ENCODE peak calls at places on chromosomes 11 and 22, in nine cellular contexts. S is NCI-H1694 treated with DMSO at 0.1 percent for 48 hours, T is IMR-90, M is fibroblast of mammary gland, L is lower lobe of right lung, O is HCEC 1CT, C is bronchial epithelial cell, F is posterior cingulate gyrus, B is cardiac fibroblast. W is an unnamed sample.

GRCh38 chr22:47043835-47044721 is 281.6 kb downstream of the TBC1D22A start:
- DNase-seq in S (peak), T (peak), M (peak), L (peak), O (peak), C (no peak), F (no peak), B (peak), W (peak)

GRCh38 chr11:2807276-2807681 is 78.3 kb downstream of the CDKN1C start:
- DNase-seq in S (no peak), T (no peak), M (no peak), L (peak), O (no peak), C (no peak), F (peak), B (peak), W (peak)

GRCh38 chr11:67644472-67645418 is 5.2 kb upstream of the TBX10 start:
- DNase-seq in S (no peak), T (no peak), M (no peak), L (no peak), O (no peak), C (no peak), F (no peak), B (no peak), W (no peak)

GRCh38 chr11:57493507-57494503 is 21.7 kb downstream of the SLC43A1 start:
- DNase-seq in S (no peak), T (peak), M (no peak), L (peak), O (no peak), C (peak), F (no peak), B (peak), W (no peak)

GRCh38 chr11:11594162-11594561 is 27.6 kb downstream of the GALNT18 start:
- DNase-seq in S (no peak), T (peak), M (no peak), L (no peak), O (no peak), C (no peak), F (no peak), B (no peak), W (no peak)

GRCh38 chr11:2813141-2813908 is 72.2 kb downstream of the CDKN1C start:
- DNase-seq in S (no peak), T (peak), M (peak), L (peak), O (no peak), C (no peak), F (no peak), B (peak), W (peak)

GRCh38 chr11:92269021-92269420 is 44.4 kb downstream of the FAT3 start:
- DNase-seq in S (no peak), T (peak), M (peak), L (no peak), O (peak), C (peak), F (no peak), B (peak), W (peak)

GRCh38 chr11:82981852-82982251 is 80.3 kb downstream of the DDIAS start:
- DNase-seq in S (no peak), T (no peak), M (no peak), L (no peak), O (no peak), C (no peak), F (no peak), B (no peak), W (peak)

GRCh38 chr11:75639752-75640151 is 29.1 kb downstream of the MAP6 start:
- DNase-seq in S (peak), T (peak), M (peak), L (peak), O (no peak), C (no peak), F (peak), B (peak), W (peak)

GRCh38 chr22:20008221-20008995 is 8.2 kb downstream of the ARVCF start:
- DNase-seq in S (no peak), T (no peak), M (no peak), L (no peak), O (no peak), C (no peak), F (no peak), B (no peak), W (no peak)

GRCh38 chr11:129489254-129489653 is 113.6 kb downstream of the BARX2 start:
- DNase-seq in S (no peak), T (no peak), M (no peak), L (no peak), O (no peak), C (peak), F (no peak), B (no peak), W (no peak)

GRCh38 chr22:46674367-46674781 is 54.2 kb downstream of the GRAMD4 start:
- DNase-seq in S (no peak), T (no peak), M (no peak), L (peak), O (no peak), C (no peak), F (no peak), B (no peak), W (no peak)

GRCh38 chr22:25120093-25120561 is 79.5 kb upstream of the CRYBB3 start:
- DNase-seq in S (no peak), T (no peak), M (no peak), L (peak), O (no peak), C (no peak), F (no peak), B (no peak), W (no peak)

GRCh38 chr11:31786996-31787685 is 24.0 kb downstream of the PAX6 start:
- DNase-seq in S (no peak), T (no peak), M (no peak), L (no peak), O (no peak), C (no peak), F (peak), B (no peak), W (no peak)